ENCODE peak calls at places on chromosome 13, in six cellular contexts. T, O, C, M, L and W are unnamed samples. For H3K4me1 and H3K9me3, the result is how much of the 10 kb centered on the place peaks cover.

GRCh38 chr13:113506871-113507388 is 16.4 kb upstream of the DCUN1D2 start:
- DNase-seq in M (no peak), C (no peak), L (no peak), T (no peak), O (no peak), W (no peak)

GRCh38 chr13:111037838-111038397 is 77.2 kb upstream of the ARHGEF7 start:
- DNase-seq in L (no peak), O (no peak), C (no peak), M (no peak), T (no peak), W (no peak)

GRCh38 chr13:36801035-36801434 is 18.0 kb upstream of the RFXAP start:
- DNase-seq in O (no peak), L (no peak), M (no peak), T (no peak), C (no peak), W (no peak)

GRCh38 chr13:60329221-60329983 is 67.6 kb upstream of the TDRD3 start:
- DNase-seq in T (no peak), O (no peak), L (no peak), C (peak), M (peak), W (no peak)

GRCh38 chr13:37225414-37226047 is 120.1 kb upstream of the CSNK1A1L start:
- DNase-seq in T (no peak), O (no peak), L (no peak), M (no peak), C (no peak), W (no peak)

GRCh38 chr13:110593430-110594130 is 21.8 kb upstream of the NAXD start:
- DNase-seq in O (no peak), M (peak), L (no peak), T (peak), C (peak), W (no peak)

GRCh38 chr13:112814905-112815585 is 125.2 kb downstream of the ATP11A start:
- DNase-seq in C (peak), T (no peak), L (peak), O (no peak), M (no peak), W (no peak)

GRCh38 chr13:95411641-95412040 is 110.4 kb upstream of the ABCC4 start:
- DNase-seq in L (no peak), C (no peak), T (no peak), M (no peak), O (no peak), W (no peak)

GRCh38 chr13:21458457-21458815 is 667 bp downstream of the ZDHHC20 start:
- DNase-seq in L (peak), O (peak), M (peak), T (peak), C (peak), W (peak)

GRCh38 chr13:111065698-111066097 is 49.4 kb upstream of the ARHGEF7 start:
- DNase-seq in O (no peak), T (no peak), L (no peak), C (no peak), M (no peak), W (no peak)

GRCh38 chr13:84925443-84925842 is 873.8 kb downstream of the SLITRK6 start:
- DNase-seq in T (no peak), O (no peak), C (no peak), L (no peak), M (no peak), W (no peak)

GRCh38 chr13:91817250-91817649 is 418.8 kb downstream of the GPC5 start:
- DNase-seq in L (no peak), M (no peak), T (no peak), C (no peak), O (no peak), W (no peak)

GRCh38 chr13:69935043-69935442 is 172.6 kb upstream of the ATXN8OS start:
- DNase-seq in M (no peak), T (no peak), C (no peak), O (no peak), L (no peak), W (no peak)

GRCh38 chr13:102914629-102914935 is 68.8 kb downstream of the ERCC5 start:
- DNase-seq in M (no peak), T (no peak), L (no peak), C (no peak), O (no peak), W (no peak)

GRCh38 chr13:36907801-36908200 is 12.2 kb downstream of the SMAD9 start:
- DNase-seq in T (no peak), M (no peak), L (no peak), C (no peak), O (no peak), W (no peak)

GRCh38 chr13:109737606-109738005 is 48.8 kb downstream of the IRS2 start:
- DNase-seq in M (no peak), L (no peak), T (no peak), C (peak), O (no peak), W (no peak)

GRCh38 chr13:40786568-40786996 is 2.8 kb upstream of the SLC25A15 start:
- DNase-seq in T (no peak), O (no peak), L (no peak), M (peak), C (peak), W (no peak)

GRCh38 chr13:112442483-112443090 is 66.4 kb downstream of the SPACA7 start:
- DNase-seq in C (no peak), M (no peak), O (no peak), T (no peak), L (no peak), W (no peak)

GRCh38 chr13:95193509-95194230 is 107.6 kb downstream of the ABCC4 start:
- DNase-seq in O (no peak), C (no peak), T (no peak), M (no peak), L (no peak), W (no peak)

GRCh38 chr13:45873491-45874360 is 22.2 kb upstream of the SIAH3 start:
- DNase-seq in M (no peak), O (no peak), L (no peak), T (no peak), C (no peak), W (no peak)

GRCh38 chr13:46968450-46968849 is 71.6 kb upstream of the HTR2A start:
- DNase-seq in C (no peak), O (no peak), T (no peak), L (no peak), M (no peak), W (no peak)

GRCh38 chr13:76837811-76838210 is 48.4 kb downstream of the KCTD12 start:
- DNase-seq in L (no peak), C (no peak), T (no peak), M (no peak), O (no peak), W (no peak)

GRCh38 chr13:100584901-100585300 is 3.7 kb downstream of the GGACT start:
- DNase-seq in L (no peak), C (no peak), O (no peak), T (no peak), M (no peak), W (peak)

DNA sequence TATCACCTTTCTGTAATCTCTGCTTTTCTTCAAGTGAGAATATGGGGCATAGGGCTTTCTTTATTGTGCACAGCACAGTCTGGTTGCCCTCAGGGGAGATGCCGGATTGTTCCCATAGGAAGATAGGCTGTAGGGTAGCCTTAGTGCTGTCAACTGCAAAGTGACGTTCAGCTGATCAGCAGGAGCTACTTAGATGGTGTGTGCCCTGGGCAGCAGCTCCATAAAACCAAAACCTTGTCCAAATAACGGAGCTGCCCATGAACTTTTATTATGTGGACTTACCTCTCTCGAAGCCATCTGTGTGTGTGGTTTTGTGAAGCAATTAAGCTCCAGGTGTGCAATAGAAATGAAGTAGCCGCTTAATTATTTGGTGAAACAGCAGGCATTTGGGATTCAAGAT is 120.0 kb upstream of the RNF113B start:
- DNase-seq in L (no peak), M (no peak), T (no peak), C (no peak), O (no peak), W (no peak)
- H3K4me1 ChIP-seq in L (under half), M (under half), T (under half), C (under half), O (under half), W (under half)

GRCh38 chr13:27168870-27169525 is 2.6 kb downstream of the USP12 start:
- DNase-seq in C (no peak), M (no peak), T (no peak), O (no peak), L (no peak), W (no peak)

GRCh38 chr13:27171830-27172494 is 351 bp upstream of the USP12 start:
- DNase-seq in T (peak), L (peak), M (peak), C (peak), O (peak), W (peak)

GRCh38 chr13:27170521-27171243 is 929 bp downstream of the USP12 start:
- DNase-seq in L (peak), M (peak), T (peak), C (peak), O (peak), W (peak)

GRCh38 chr13:27171244-27171829 is at the start of gene USP12:
- DNase-seq in O (peak), C (no peak), L (peak), M (peak), T (no peak), W (no peak)

DNA sequence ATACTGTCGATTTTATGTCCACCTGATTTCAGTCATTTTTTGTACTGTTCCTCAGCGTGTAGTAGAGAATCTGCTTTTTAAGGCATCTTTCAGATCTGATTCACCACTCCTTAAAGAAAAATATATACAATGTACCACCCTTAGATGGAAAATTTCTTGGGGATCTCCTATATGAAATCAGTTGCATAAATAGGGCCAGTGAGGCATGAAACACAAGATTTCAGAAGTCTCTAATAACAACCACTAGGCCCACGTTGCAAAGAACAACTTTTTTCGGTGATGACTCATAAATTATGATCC is 1.4 kb downstream of the USP12 start:
- DNase-seq in O (no peak), M (no peak), C (no peak), L (no peak), T (no peak), W (peak)
- H3K27ac ChIP-seq in O (peak), M (peak), C (peak), L (peak), T (peak), W (peak)

DNA sequence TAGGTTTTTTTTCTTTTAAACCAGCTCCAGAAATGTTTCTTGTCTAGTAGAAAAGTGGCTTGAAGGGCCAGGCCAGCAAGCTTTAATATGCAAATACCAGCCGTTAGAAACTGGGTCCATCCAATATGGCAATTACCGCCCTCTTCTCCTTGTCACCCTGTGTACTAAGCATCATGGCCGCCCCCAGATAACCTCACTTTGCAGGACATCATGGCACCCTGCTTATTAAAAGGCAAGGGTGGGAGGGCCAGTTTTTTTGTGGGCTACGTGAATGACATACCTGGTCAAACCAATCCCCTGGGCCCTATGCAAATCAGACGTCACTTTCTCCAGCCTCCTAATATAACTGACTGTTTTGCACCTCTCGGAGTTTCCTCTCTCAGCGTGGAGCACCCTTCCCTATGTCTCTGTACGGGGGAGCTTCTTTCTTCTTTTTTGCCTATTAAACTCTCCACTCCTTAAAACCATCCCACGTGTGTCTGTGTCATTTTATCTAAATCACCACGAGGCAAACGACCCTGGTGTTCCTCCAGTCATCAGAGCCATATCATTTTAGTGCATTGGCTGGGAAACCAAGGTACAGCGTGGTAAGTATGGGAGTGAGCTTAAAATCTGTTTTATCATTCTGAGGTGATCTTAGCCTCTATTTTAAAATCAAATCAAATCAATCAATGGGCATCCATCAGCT is 27.7 kb downstream of the OXGR1 start:
- DNase-seq in T (no peak), O (no peak), M (no peak), C (no peak), L (no peak), W (no peak)
- H3K9me3 ChIP-seq in T (under half), O (under half), M (under half), C (under half), L (half or more), W (under half)

GRCh38 chr13:19961484-19961883 is 3.0 kb downstream of the ZMYM2 start:
- DNase-seq in T (no peak), C (no peak), M (no peak), L (no peak), O (no peak), W (no peak)
- H3K4me1 ChIP-seq in T (under half), C (half or more), M (under half), L (half or more), O (under half), W (under half)

GRCh38 chr13:80214050-80214449 is 126.9 kb downstream of the SPRY2 start:
- DNase-seq in O (no peak), L (no peak), T (no peak), C (no peak), M (no peak), W (no peak)

GRCh38 chr13:80213201-80213600 is 127.7 kb downstream of the SPRY2 start:
- DNase-seq in C (no peak), T (no peak), M (no peak), L (no peak), O (no peak), W (no peak)

GRCh38 chr13:80217614-80218456 is 123.1 kb downstream of the SPRY2 start:
- DNase-seq in C (no peak), M (no peak), T (no peak), O (no peak), L (no peak), W (no peak)

GRCh38 chr13:80214521-80214941 is 126.4 kb downstream of the SPRY2 start:
- DNase-seq in O (no peak), M (no peak), L (no peak), C (no peak), T (no peak), W (no peak)

DNA sequence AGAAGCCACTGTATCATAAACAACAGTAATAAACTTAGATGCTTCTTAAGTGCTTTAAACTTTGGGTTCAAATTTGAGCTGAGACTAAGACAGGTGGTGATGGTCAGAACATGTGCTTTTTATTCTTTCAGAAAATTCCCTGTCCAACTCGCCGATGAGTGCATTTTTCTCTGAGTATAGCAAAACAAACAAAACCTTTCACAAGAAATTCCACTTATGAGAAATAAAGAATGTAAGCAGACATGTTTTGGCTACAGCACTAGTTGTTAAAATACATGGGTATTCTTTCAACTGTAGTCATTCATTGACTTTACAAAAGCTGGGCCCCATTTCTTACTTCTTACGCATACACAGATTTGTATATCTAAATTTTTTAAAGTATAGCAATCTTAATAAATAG is 125.6 kb downstream of the SPRY2 start:
- DNase-seq in C (no peak), M (no peak), O (no peak), L (no peak), T (no peak), W (no peak)
- H3K27ac ChIP-seq in C (no peak), M (no peak), O (no peak), L (no peak), T (peak), W (no peak)

GRCh38 chr13:83819611-83820010 is 62.7 kb downstream of the SLITRK1 start:
- DNase-seq in T (no peak), O (no peak), M (no peak), L (no peak), C (no peak), W (no peak)

GRCh38 chr13:83810136-83810535 is 72.1 kb downstream of the SLITRK1 start:
- DNase-seq in L (no peak), C (no peak), M (no peak), O (no peak), T (no peak), W (no peak)

GRCh38 chr13:83819156-83819555 is 63.1 kb downstream of the SLITRK1 start:
- DNase-seq in T (no peak), M (no peak), L (no peak), O (no peak), C (no peak), W (no peak)

GRCh38 chr13:83815598-83815997 is 66.7 kb downstream of the SLITRK1 start:
- DNase-seq in C (no peak), M (no peak), O (no peak), T (no peak), L (no peak), W (no peak)

GRCh38 chr13:83816081-83816480 is 66.2 kb downstream of the SLITRK1 start:
- DNase-seq in O (no peak), C (no peak), L (no peak), M (no peak), T (no peak), W (no peak)
- H3K9me3 ChIP-seq in O (under half), C (under half), L (under half), M (under half), T (under half), W (under half)

GRCh38 chr13:38382946-38383345 is 33.3 kb downstream of the UFM1 start:
- DNase-seq in O (no peak), M (no peak), C (no peak), L (no peak), T (no peak), W (no peak)
- H3K4me1 ChIP-seq in O (under half), M (under half), C (under half), L (under half), T (under half), W (under half)

GRCh38 chr13:34347784-34348573 is 530.0 kb downstream of the RFC3 start:
- DNase-seq in C (no peak), O (no peak), M (no peak), T (no peak), L (no peak), W (no peak)

GRCh38 chr13:34343413-34343812 is 525.5 kb downstream of the RFC3 start:
- DNase-seq in O (no peak), T (no peak), L (no peak), C (peak), M (no peak), W (no peak)

GRCh38 chr13:34346626-34347025 is 528.7 kb downstream of the RFC3 start:
- DNase-seq in C (no peak), L (no peak), O (no peak), M (no peak), T (no peak), W (no peak)

GRCh38 chr13:34345601-34345939 is 527.6 kb downstream of the RFC3 start:
- DNase-seq in T (no peak), C (no peak), M (no peak), O (no peak), L (no peak), W (no peak)

GRCh38 chr13:34344761-34345600 is 527.0 kb downstream of the RFC3 start:
- DNase-seq in L (no peak), O (no peak), C (peak), M (no peak), T (no peak), W (no peak)
- H3K27ac ChIP-seq in L (no peak), O (no peak), C (no peak), M (no peak), T (peak), W (no peak)

GRCh38 chr13:106118050-106118449 is 417.4 kb downstream of the EFNB2 start:
- DNase-seq in C (no peak), M (no peak), T (no peak), L (no peak), O (no peak), W (no peak)

GRCh38 chr13:106114981-106115554 is 420.4 kb downstream of the EFNB2 start:
- DNase-seq in C (no peak), L (no peak), T (no peak), M (no peak), O (no peak), W (no peak)

GRCh38 chr13:106117640-106118039 is 417.8 kb downstream of the EFNB2 start:
- DNase-seq in C (no peak), M (no peak), O (no peak), L (no peak), T (no peak), W (no peak)

GRCh38 chr13:106118996-106119395 is 416.5 kb downstream of the EFNB2 start:
- DNase-seq in O (no peak), T (no peak), L (no peak), M (no peak), C (no peak), W (no peak)

GRCh38 chr13:106117035-106117434 is 418.4 kb downstream of the EFNB2 start:
- DNase-seq in T (no peak), L (no peak), C (no peak), M (no peak), O (no peak), W (no peak)
- H3K9me3 ChIP-seq in T (under half), L (under half), C (under half), M (under half), O (under half), W (under half)